ENCODE peak calls at places on chromosomes 3 and 15, in six cellular contexts. Y is body of pancreas, M is sigmoid colon, W is spleen, E is breast epithelium, G is ovary. R is an unnamed sample.

GRCh38 chr15:60941448-60941847 is 287.7 kb downstream of the RORA start:
- DNase-seq in W (no peak), M (no peak), Y (no peak), E (no peak), G (no peak), R (no peak)

GRCh38 chr3:122497425-122497824 is 17.3 kb downstream of the KPNA1 start:
- DNase-seq in M (no peak), E (no peak), Y (no peak), W (no peak), G (no peak), R (peak; percentile 40)

GRCh38 chr3:88440701-88441100 is 290.9 kb downstream of the C3orf38 start:
- DNase-seq in G (no peak), M (no peak), E (no peak), W (no peak), Y (no peak), R (no peak)

GRCh38 chr3:128879991-128880390 is 571 bp downstream of the ACAD9 start:
- DNase-seq in M (no peak), W (peak; percentile 77), Y (no peak), E (no peak), G (no peak), R (peak; percentile 17)

GRCh38 chr3:127735767-127736693 is 63.3 kb downstream of the ABTB1 start:
- DNase-seq in E (peak; percentile 35), W (peak; percentile 73), M (peak; percentile 74), Y (peak; percentile 59), G (peak; percentile 27), R (peak; percentile 26)

GRCh38 chr3:4979401-4980228 is at the start of gene BHLHE40:
- DNase-seq in G (no peak), E (no peak), W (peak; percentile 90), Y (peak; percentile 47), M (no peak), R (no peak)

GRCh38 chr3:157059661-157060060 is 100.3 kb downstream of the CCNL1 start:
- DNase-seq in E (no peak), M (no peak), G (no peak), Y (no peak), W (no peak), R (no peak)

GRCh38 chr3:113057117-113057516 is 66.3 kb downstream of the GTPBP8 start:
- DNase-seq in W (no peak), M (no peak), G (no peak), E (no peak), Y (no peak), R (no peak)

GRCh38 chr15:35771878-35772442 is 226.0 kb upstream of the DPH6 start:
- DNase-seq in W (no peak), Y (no peak), M (no peak), G (no peak), E (no peak), R (no peak)

GRCh38 chr15:79629687-79630086 is 197.6 kb downstream of the MINAR1 start:
- DNase-seq in M (no peak), Y (peak; percentile 52), G (no peak), E (no peak), W (no peak), R (no peak)

GRCh38 chr15:81945014-81945615 is 100.7 kb downstream of the MEX3B start:
- DNase-seq in Y (no peak), E (no peak), M (no peak), W (no peak), G (no peak), R (no peak)

GRCh38 chr3:27200721-27201434 is 168.3 kb downstream of the NEK10 start:
- DNase-seq in W (no peak), M (no peak), E (no peak), Y (no peak), G (no peak), R (no peak)

GRCh38 chr3:14649466-14649865 is 2.1 kb upstream of the CCDC174 start:
- DNase-seq in E (no peak), Y (no peak), G (no peak), M (no peak), W (no peak), R (no peak)

GRCh38 chr15:70274255-70274654 is 176.5 kb upstream of the TLE3 start:
- DNase-seq in W (no peak), G (no peak), E (no peak), Y (no peak), M (no peak), R (no peak)

GRCh38 chr15:45199136-45199810 is 11.5 kb upstream of the SHF start:
- DNase-seq in G (no peak), E (no peak), W (no peak), M (no peak), Y (peak; percentile 24), R (no peak)

GRCh38 chr3:150627557-150627956 is 24.4 kb downstream of the SELENOT start:
- DNase-seq in Y (no peak), M (no peak), W (no peak), G (no peak), E (no peak), R (no peak)

GRCh38 chr3:150636258-150636657 is 33.1 kb downstream of the SELENOT start:
- DNase-seq in M (no peak), E (no peak), W (no peak), G (no peak), Y (no peak), R (no peak)

GRCh38 chr3:150635076-150635475 is 32.0 kb downstream of the SELENOT start:
- DNase-seq in M (no peak), W (no peak), E (no peak), G (no peak), Y (no peak), R (no peak)

GRCh38 chr3:150635526-150635925 is 32.4 kb downstream of the SELENOT start:
- DNase-seq in Y (no peak), W (no peak), G (no peak), M (no peak), E (no peak), R (no peak)

DNA sequence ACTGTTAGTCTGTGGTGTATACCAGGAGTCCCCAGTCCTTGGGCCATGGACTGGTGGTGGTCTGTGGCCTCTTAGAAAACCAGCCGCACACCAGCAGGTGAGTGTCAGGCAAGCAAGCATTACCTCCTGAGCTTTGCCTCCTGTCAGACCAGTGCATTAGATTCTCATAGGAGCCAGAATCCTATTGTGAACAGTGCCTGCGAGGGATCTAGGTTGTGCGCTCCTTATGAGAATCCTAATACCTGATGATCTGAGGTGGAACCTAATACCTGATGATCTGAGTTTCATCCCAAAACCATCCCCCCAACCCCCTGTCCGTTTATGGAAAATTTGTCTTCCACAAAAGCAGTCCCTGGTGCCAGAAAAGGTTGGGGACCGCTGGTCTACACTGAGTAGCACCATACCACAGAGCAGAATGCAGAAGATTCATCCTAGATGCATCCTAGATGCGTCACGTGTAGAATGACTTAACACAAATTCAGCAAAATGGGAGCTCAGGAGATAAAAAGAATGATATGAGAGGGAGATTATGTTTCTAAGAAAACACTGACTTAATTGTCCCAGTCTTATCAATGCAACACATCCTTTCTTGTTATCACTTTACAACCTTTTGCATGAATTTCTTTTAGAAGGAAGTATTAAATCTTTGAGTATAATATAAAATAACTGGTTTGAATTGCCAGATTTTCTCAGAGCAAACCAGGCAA is 28.5 kb downstream of the SELENOT start:
- DNase-seq in Y (no peak), W (no peak), G (no peak), E (no peak), M (no peak), R (no peak)
- TF ChIP-seq POLR2A in Y (no peak), W (no peak), G (no peak), E (no peak), M (no peak), R (no peak)

GRCh38 chr3:196287405-196288140 is at the start of gene PCYT1A:
- DNase-seq in Y (peak; percentile 95), W (peak; percentile 97), M (peak; percentile 95), G (peak; percentile 82), E (peak; percentile 85), R (peak; percentile 93)
- TF ChIP-seq POLR2A in Y (peak; percentile 95), W (peak; percentile 20), M (peak; percentile 49), G (peak; percentile 44), E (peak; percentile 16), R (peak; percentile 71)

DNA sequence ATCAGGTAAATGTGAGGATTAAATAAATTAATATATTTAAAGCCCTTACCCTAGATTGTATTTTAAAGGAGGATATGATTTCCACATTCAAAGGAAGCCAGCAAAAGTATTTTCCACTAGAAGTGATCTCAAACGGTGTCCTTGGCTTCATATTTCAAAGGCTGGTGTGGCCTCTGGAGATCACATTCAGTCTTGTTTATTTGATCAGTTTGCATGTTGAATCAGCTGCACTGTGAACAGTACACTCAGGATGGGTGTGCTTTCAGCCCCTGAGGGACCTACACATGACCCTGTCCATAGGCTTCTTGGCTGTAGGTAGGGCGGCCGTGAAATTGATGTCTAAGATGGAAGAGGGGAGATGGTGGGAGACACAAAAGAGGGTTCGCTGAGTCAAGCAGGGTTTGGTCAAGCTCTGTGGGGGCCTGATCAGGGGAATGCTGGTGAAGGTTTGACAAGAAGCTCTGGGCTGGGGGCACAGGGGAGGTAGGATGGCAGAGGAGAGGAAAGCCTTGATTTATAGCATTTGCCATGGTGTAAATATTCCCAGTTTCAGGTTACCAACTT is 21.9 kb downstream of the CYP8B1 start:
- DNase-seq in G (no peak), M (no peak), Y (no peak), W (no peak), E (no peak), R (no peak)
- TF ChIP-seq POLR2A in G (no peak), M (no peak), Y (no peak), W (no peak), E (no peak), R (no peak)

DNA sequence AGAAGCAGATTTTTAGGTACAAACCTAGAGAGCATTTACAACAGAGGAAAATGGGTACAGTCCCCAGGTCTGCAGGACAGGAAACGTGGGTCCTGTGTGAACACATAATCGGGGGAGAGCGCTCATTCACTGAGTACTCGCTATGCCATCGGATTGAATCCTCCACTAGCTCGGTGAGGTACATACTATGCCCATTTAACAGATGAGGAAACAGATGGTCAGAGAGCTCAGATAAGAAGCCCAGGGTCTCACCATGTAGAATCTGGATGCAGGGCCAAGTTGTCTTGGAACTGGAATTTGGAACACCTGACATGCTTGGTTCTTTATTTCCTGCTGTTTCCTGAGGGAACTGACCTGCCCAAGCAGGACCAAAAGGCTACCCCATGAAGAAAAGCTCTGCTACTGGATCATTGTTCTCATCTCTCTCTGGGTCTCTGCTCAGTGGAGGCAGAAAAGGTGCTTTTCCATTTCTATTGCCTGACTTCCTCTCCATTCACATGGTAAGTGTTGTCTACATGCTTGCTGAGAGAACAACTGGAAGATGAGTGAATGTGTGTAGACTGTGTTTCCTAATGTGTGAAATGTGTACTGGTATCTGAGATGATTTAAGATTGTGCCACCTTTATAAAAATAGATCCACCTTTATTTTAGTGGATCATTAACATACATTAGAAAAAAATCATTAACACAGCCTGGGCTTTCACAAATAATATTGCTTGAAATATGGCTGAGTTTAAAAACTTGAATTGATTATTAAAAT is 89.1 kb downstream of the TGFBR2 start:
- DNase-seq in Y (no peak), E (no peak), G (no peak), W (no peak), M (no peak), R (no peak)
- TF ChIP-seq POLR2A in Y (no peak), E (no peak), G (no peak), W (no peak), M (no peak), R (no peak)